ENCODE peak calls at places on chromosome 1, in eight cellular contexts. M is heart right ventricle; V is caudate nucleus; O is GM23338; Y is colonic mucosa; N is breast epithelium; B is osteoblast; F is naive thymus-derived CD4-positive, alpha-beta T cell. R is an unnamed sample.
A peak's percentile ranks its signal among the peaks of the same experiment; 100 is the strongest.

GRCh38 chr1:241391926-241392710 is 35.1 kb upstream of the RGS7 start:
- DNase-seq in O (no peak), N (no peak), Y (no peak), V (no peak), F (no peak), M (no peak), B (peak; percentile 19), R (no peak)

GRCh38 chr1:219416598-219417238 is 196.2 kb downstream of the ZC3H11B start:
- DNase-seq in F (peak; percentile 24), V (no peak), M (no peak), B (no peak), O (peak; percentile 75), Y (peak; percentile 71), N (no peak), R (no peak)

GRCh38 chr1:155974208-155975165 is 3.9 kb downstream of the ARHGEF2 start:
- DNase-seq in N (peak; percentile 44), B (no peak), O (no peak), M (no peak), F (no peak), V (peak; percentile 80), Y (no peak), R (peak; percentile 90)

GRCh38 chr1:155009221-155009711 is 6.7 kb downstream of the ZBTB7B start:
- DNase-seq in B (peak; percentile 62), V (no peak), N (no peak), Y (no peak), F (no peak), M (no peak), O (no peak), R (no peak)

GRCh38 chr1:69319287-69319686 is 248.4 kb upstream of the LRRC7 start:
- DNase-seq in O (no peak), Y (no peak), B (no peak), V (no peak), N (no peak), F (no peak), M (no peak), R (no peak)

GRCh38 chr1:59686170-59686569 is 128.6 kb upstream of the HOOK1 start:
- DNase-seq in O (no peak), M (no peak), F (no peak), Y (no peak), N (no peak), B (no peak), V (no peak), R (no peak)

GRCh38 chr1:207649865-207650580 is 5.1 kb downstream of the CR1L start:
- DNase-seq in N (no peak), B (no peak), M (no peak), F (no peak), Y (no peak), V (no peak), O (no peak), R (no peak)

GRCh38 chr1:207321790-207322530 is 482 bp downstream of the CD55 start:
- DNase-seq in Y (no peak), O (peak; percentile 55), V (no peak), B (peak; percentile 67), F (no peak), M (no peak), N (no peak), R (no peak)

GRCh38 chr1:226512076-226512728 is 36.4 kb upstream of the STUM start:
- DNase-seq in N (no peak), V (no peak), Y (no peak), F (no peak), B (peak; percentile 26), M (no peak), O (no peak), R (no peak)

DNA sequence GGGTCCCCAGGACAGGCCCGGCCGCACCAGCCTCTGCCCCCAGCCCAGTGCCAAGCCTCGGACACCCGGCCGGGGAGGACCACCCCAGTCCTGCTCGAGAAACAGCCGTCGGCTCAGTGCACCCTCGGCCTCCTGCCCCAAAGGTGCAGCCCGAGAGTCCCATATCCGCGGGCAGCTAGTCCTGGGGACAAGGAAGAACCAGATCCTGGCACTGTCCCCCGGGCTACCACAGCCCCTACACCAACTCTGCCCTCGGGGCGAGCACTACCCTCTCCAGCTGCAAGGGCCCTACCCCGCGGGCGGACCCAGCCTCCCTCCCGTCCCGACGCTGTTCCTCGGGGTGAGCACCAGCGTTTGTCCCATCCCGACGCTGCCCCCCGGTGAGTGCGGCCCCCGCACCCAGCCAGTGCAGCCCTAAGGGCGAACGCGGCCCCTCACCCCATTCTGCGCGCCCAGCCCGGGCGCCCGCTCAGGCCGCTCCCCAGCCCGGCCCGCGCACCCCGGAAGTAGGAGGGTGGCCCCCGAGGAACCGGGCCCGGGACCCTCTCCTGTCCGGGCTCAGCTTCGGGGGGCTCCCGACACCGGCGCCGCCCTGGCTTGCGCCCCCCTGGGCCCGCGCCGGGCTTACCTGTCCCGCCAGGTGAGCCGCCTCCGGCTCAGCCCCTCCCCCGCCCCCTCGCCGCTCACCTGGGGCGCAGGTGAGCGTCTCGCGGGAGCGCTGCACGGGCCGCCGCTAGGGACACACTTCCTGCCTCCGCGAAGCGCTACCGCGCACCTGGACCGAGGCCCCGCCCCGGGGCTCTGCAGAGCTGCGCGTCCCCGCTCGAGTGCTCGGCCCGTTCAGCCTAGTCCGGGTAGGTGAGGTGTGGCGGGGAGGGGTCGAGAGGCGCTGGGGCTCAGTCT is at the start of gene KDF1:
- DNase-seq in B (no peak), F (peak; percentile 63), N (peak; percentile 63), Y (peak; percentile 90), V (no peak), M (no peak), O (peak; percentile 96), R (no peak)
- H3K27ac ChIP-seq in B (no peak within 1 kb of the TSS), F (no peak within 1 kb of the TSS), N (peak within 1 kb of the TSS; percentile 88), Y (peak within 1 kb of the TSS; percentile 50), V (no peak within 1 kb of the TSS), M (no peak within 1 kb of the TSS), O (peak within 1 kb of the TSS; percentile 83), R (no peak within 1 kb of the TSS)

GRCh38 chr1:201888282-201889033 is at the start of gene SHISA4:
- DNase-seq in O (peak; percentile 60), N (peak; percentile 80), F (no peak), B (peak; percentile 98), M (peak; percentile 84), Y (peak; percentile 54), V (peak; percentile 96), R (peak; percentile 95)

GRCh38 chr1:201886103-201886885 is 2.4 kb upstream of the SHISA4 start:
- DNase-seq in O (no peak), V (no peak), Y (no peak), B (no peak), N (peak; percentile 13), M (no peak), F (no peak), R (no peak)

GRCh38 chr1:201889092-201889968 is 632 bp downstream of the SHISA4 start:
- DNase-seq in B (peak; percentile 80), N (no peak), O (no peak), M (no peak), V (no peak), F (no peak), Y (no peak), R (no peak)

GRCh38 chr1:201885531-201886075 is 3.1 kb upstream of the SHISA4 start:
- DNase-seq in B (peak; percentile 98), F (no peak), M (no peak), V (no peak), N (no peak), Y (no peak), O (no peak), R (no peak)

GRCh38 chr1:201887116-201887866 is 1.4 kb upstream of the SHISA4 start:
- DNase-seq in V (no peak), F (no peak), M (no peak), Y (no peak), B (no peak), O (no peak), N (no peak), R (no peak)
- H3K27ac ChIP-seq in V (peak overlapping the region; percentile 94), F (no peak overlapping the region), M (peak overlapping the region; percentile 78), Y (no peak overlapping the region), B (no peak overlapping the region), O (no peak overlapping the region), N (no peak overlapping the region), R (peak overlapping the region; percentile 99)

DNA sequence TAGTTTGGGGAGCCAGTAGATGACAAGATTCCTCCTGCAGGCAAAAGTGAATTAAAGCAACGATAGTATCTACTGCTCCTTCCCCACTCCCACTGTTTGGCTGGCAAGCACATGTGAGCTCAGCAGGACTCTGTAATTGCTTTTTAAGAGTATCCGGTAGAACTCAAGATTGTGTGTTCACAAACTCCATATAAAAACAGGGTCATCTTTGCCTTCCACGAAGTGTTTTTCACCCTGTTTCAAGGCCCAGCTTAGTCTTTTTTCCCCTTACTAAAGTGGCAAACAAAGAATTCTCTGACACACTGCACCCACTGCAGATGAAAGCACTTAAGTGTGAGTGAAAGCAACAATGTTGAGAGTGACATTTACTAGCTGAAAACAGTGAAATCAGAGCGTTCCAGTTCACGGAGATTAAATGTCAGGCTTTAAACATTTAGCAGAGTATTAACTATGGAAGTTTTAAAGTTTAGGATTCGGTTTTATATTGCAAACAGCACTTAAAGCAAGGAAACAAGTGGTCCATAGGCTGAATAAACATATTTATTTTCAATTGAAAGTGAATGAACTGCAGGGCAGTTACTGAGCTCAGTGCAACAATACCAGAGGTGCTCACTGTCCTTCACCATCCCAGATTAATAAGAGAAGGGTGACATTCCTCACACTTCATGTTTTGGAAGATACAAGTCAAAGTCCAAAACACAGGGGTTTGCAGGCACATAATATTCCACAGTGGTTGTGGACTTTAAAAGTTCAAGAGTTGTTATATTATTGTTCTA is 69.9 kb downstream of the ALG14 start:
- DNase-seq in M (no peak), Y (no peak), N (no peak), B (no peak), F (no peak), O (no peak), V (no peak), R (no peak)
- H3K27ac ChIP-seq in M (peak overlapping the region; percentile 3), Y (peak overlapping the region; percentile 18), N (peak overlapping the region; percentile 18), B (peak overlapping the region; percentile 39), F (no peak overlapping the region), O (no peak overlapping the region), V (no peak overlapping the region), R (no peak overlapping the region)

DNA sequence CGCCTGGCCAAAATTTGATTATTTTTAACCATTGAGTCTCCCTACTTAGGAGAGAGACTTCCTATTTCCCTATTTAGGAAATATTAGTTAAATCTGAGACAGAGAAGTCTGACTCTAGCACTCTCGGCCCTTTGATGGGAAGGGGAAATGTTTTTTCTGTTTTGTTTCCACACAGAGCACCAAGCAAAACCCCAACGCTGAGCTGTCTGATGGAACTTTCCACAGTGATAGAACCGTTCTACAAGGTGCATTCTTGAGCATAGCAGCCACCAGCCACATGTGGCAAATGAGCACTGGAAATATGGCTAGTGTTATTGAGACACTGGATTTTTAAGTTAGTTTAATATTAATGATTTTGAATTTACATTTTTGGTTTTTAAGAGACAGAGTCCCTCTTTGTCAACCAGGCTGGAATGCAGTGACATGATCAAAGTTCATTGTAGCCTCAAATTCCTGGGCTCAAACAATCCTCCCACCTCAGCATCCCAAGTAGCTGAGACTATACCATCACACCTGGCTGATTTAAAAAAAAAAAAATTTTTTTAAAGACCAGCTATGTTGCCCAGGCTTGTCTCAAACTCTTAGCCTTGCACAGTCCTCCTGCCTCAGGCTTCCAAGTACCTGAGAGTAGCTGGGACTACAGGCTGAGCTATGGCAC is 77.3 kb upstream of the GALNT2 start:
- DNase-seq in M (no peak), V (no peak), B (no peak), N (no peak), O (no peak), Y (no peak), F (no peak), R (no peak)
- H3K27ac ChIP-seq in M (no peak overlapping the region), V (no peak overlapping the region), B (no peak overlapping the region), N (no peak overlapping the region), O (no peak overlapping the region), Y (no peak overlapping the region), F (no peak overlapping the region), R (no peak overlapping the region)

GRCh38 chr1:68142461-68142860 is 89.9 kb downstream of the WLS start:
- DNase-seq in F (no peak), B (no peak), O (no peak), V (no peak), N (no peak), Y (no peak), M (no peak), R (no peak)
- H3K27ac ChIP-seq in F (no peak overlapping the region), B (no peak overlapping the region), O (peak overlapping the region; percentile 15), V (peak overlapping the region; percentile 79), N (peak overlapping the region; percentile 80), Y (peak overlapping the region; percentile 10), M (peak overlapping the region; percentile 46), R (no peak overlapping the region)

R was measured in substantia nigra.